ENCODE peak calls at places on chromosomes 11 and 22, in eight cellular contexts. W is NT2/D1; M is activated naive CD8-positive, alpha-beta T cell treated with anti-CD3 and anti-CD28 coated beads, Interleukin-2, amount 10 ng/mL, durations not matched to agents 7 days and 5 days; C is posterior cingulate gyrus; S is naive thymus-derived CD8-positive, alpha-beta T cell; O is heart left ventricle; P is cardiac fibroblast; T is A172. I is an unnamed sample.

GRCh38 chr11:126989942-126990715 is 10.4 kb downstream of the KIRREL3 start:
- DNase-seq in W (peak; percentile 66), M (peak; percentile 68), C (peak; percentile 90), S (peak; percentile 27), O (peak; percentile 74), P (peak; percentile 69), T (peak; percentile 53), I (peak; percentile 43)

GRCh38 chr22:48842976-48843375 is 984.7 kb downstream of the BRD1 start:
- DNase-seq in W (no peak), M (no peak), C (no peak), S (no peak), O (no peak), P (no peak), T (no peak), I (no peak)

GRCh38 chr11:113168804-113169342 is 145.5 kb upstream of the TTC12 start:
- DNase-seq in W (no peak), M (no peak), C (no peak), S (no peak), O (no peak), P (no peak), T (no peak), I (no peak)

GRCh38 chr11:25272214-25272613 is 775.4 kb downstream of the LUZP2 start:
- DNase-seq in W (no peak), M (no peak), C (no peak), S (no peak), O (no peak), P (no peak), T (no peak), I (no peak)

GRCh38 chr11:117180661-117181585 is 2.4 kb downstream of the SIDT2 start:
- DNase-seq in W (peak; percentile 76), M (peak; percentile 55), C (peak; percentile 88), S (peak; percentile 53), O (peak; percentile 77), P (peak; percentile 79), T (no peak), I (peak; percentile 75)

GRCh38 chr11:45252134-45252856 is 33.8 kb downstream of the SYT13 start:
- DNase-seq in W (peak; percentile 78), M (peak; percentile 50), C (no peak), S (peak; percentile 9), O (peak; percentile 69), P (peak; percentile 67), T (peak; percentile 38), I (peak; percentile 59)

GRCh38 chr22:20606784-20607128 is 99.3 kb downstream of the MED15 start:
- DNase-seq in W (no peak), M (no peak), C (no peak), S (no peak), O (no peak), P (no peak), T (no peak), I (no peak)

GRCh38 chr11:128467610-128468041 is 119.7 kb downstream of the ETS1 start:
- DNase-seq in W (no peak), M (no peak), C (no peak), S (no peak), O (peak; percentile 60), P (peak; percentile 99), T (peak; percentile 94), I (no peak)

GRCh38 chr11:84788220-84788619 is 838.9 kb downstream of the DLG2 start:
- DNase-seq in W (no peak), M (no peak), C (no peak), S (no peak), O (no peak), P (no peak), T (no peak), I (no peak)

GRCh38 chr11:72741429-72741833 is 10.8 kb downstream of the ARAP1 start:
- DNase-seq in W (no peak), M (no peak), C (no peak), S (no peak), O (peak; percentile 65), P (no peak), T (peak; percentile 49), I (no peak)

GRCh38 chr11:4922304-4922703 is 1.8 kb downstream of the OR51G1 start:
- DNase-seq in W (no peak), M (no peak), C (no peak), S (no peak), O (no peak), P (no peak), T (no peak), I (no peak)

GRCh38 chr11:42239102-42239501 is 779.6 kb upstream of the LRRC4C start:
- DNase-seq in W (no peak), M (no peak), C (no peak), S (no peak), O (no peak), P (peak; percentile 68), T (no peak), I (no peak)

GRCh38 chr11:16781821-16782220 is 43.4 kb downstream of the C11orf58 start:
- DNase-seq in W (no peak), M (no peak), C (no peak), S (no peak), O (no peak), P (no peak), T (no peak), I (no peak)

GRCh38 chr22:32515074-32515473 is 40.5 kb downstream of the FBXO7 start:
- DNase-seq in W (no peak), M (no peak), C (no peak), S (no peak), O (no peak), P (no peak), T (no peak), I (no peak)

GRCh38 chr22:11627798-11628650 is 3900.0 kb upstream of the OR11H1 start:
- DNase-seq in W (no peak), M (no peak), C (no peak), S (no peak), O (peak; percentile 27), P (no peak), T (no peak), I (no peak)

GRCh38 chr11:23957309-23957708 is 539.5 kb upstream of the LUZP2 start:
- DNase-seq in W (no peak), M (no peak), C (no peak), S (no peak), O (no peak), P (peak; percentile 47), T (no peak), I (no peak)

GRCh38 chr11:76132268-76132667 is 74.0 kb downstream of the WNT11 start:
- DNase-seq in W (no peak), M (no peak), C (no peak), S (peak; percentile 11), O (peak; percentile 36), P (no peak), T (no peak), I (no peak)

GRCh38 chr22:19810381-19811141 is 44.1 kb downstream of the GNB1L start:
- DNase-seq in W (no peak), M (peak; percentile 44), C (no peak), S (peak; percentile 53), O (no peak), P (peak; percentile 58), T (peak; percentile 76), I (no peak)

GRCh38 chr11:117473692-117474091 is 146.0 kb downstream of the CEP164 start:
- DNase-seq in W (peak; percentile 40), M (no peak), C (no peak), S (no peak), O (no peak), P (no peak), T (peak; percentile 7), I (no peak)

GRCh38 chr11:66978229-66978628 is 3.1 kb downstream of the C11orf86 start:
- DNase-seq in W (no peak), M (no peak), C (no peak), S (no peak), O (no peak), P (no peak), T (no peak), I (no peak)

GRCh38 chr11:45885274-45885920 is at the start of gene MAPK8IP1:
- DNase-seq in W (peak; percentile 43), M (peak; percentile 80), C (no peak), S (peak; percentile 53), O (peak; percentile 65), P (peak; percentile 25), T (no peak), I (peak; percentile 83)

GRCh38 chr11:66100272-66101037 is 30.4 kb downstream of the PACS1 start:
- DNase-seq in W (no peak), M (peak; percentile 71), C (peak; percentile 52), S (peak; percentile 82), O (peak; percentile 86), P (no peak), T (peak; percentile 19), I (no peak)

GRCh38 chr11:134529212-134530096 is 117.4 kb upstream of the B3GAT1 start:
- DNase-seq in W (no peak), M (peak; percentile 6), C (no peak), S (no peak), O (no peak), P (no peak), T (no peak), I (no peak)

GRCh38 chr11:102981324-102981910 is 25.9 kb upstream of the MMP13 start:
- DNase-seq in W (peak; percentile 33), M (no peak), C (no peak), S (no peak), O (no peak), P (peak; percentile 36), T (no peak), I (no peak)

GRCh38 chr22:46115755-46116490 is 34.4 kb upstream of the PPARA start:
- DNase-seq in W (no peak), M (no peak), C (no peak), S (no peak), O (no peak), P (no peak), T (no peak), I (no peak)

GRCh38 chr11:134905513-134905912 is 493.5 kb upstream of the B3GAT1 start:
- DNase-seq in W (no peak), M (no peak), C (no peak), S (no peak), O (peak; percentile 42), P (no peak), T (no peak), I (no peak)

GRCh38 chr11:62671604-62672528 is at the start of the genes LBHD1 and UQCC3:
- DNase-seq in W (peak; percentile 89), M (peak; percentile 84), C (peak; percentile 79), S (peak; percentile 75), O (peak; percentile 77), P (peak; percentile 91), T (peak; percentile 86), I (peak; percentile 84)

GRCh38 chr11:60193687-60194433 is 11.0 kb upstream of the MS4A6A start:
- DNase-seq in W (peak; percentile 72), M (no peak), C (no peak), S (peak; percentile 55), O (peak; percentile 51), P (peak; percentile 68), T (peak; percentile 56), I (peak; percentile 43)

GRCh38 chr22:45010532-45010900 is 711 bp upstream of the PHF21B start:
- DNase-seq in W (no peak), M (no peak), C (no peak), S (no peak), O (no peak), P (no peak), T (no peak), I (no peak)

GRCh38 chr11:30424851-30425250 is 101.9 kb downstream of the ARL14EP start:
- DNase-seq in W (no peak), M (no peak), C (no peak), S (no peak), O (no peak), P (no peak), T (no peak), I (no peak)

GRCh38 chr11:118706546-118706825 is 27.0 kb upstream of the TREH start:
- DNase-seq in W (no peak), M (no peak), C (no peak), S (no peak), O (no peak), P (no peak), T (no peak), I (no peak)

GRCh38 chr11:65786008-65786785 is 666 bp upstream of the OVOL1 start:
- DNase-seq in W (no peak), M (no peak), C (no peak), S (no peak), O (no peak), P (no peak), T (no peak), I (no peak)

GRCh38 chr11:46914363-46914762 is 4.0 kb downstream of the LRP4 start:
- DNase-seq in W (no peak), M (no peak), C (no peak), S (no peak), O (peak; percentile 74), P (peak; percentile 63), T (no peak), I (no peak)

GRCh38 chr11:75572744-75573143 is 10.7 kb downstream of the SERPINH1 start:
- DNase-seq in W (no peak), M (no peak), C (no peak), S (no peak), O (no peak), P (no peak), T (no peak), I (no peak)